ENCODE peak calls at places on chromosome X, in four cellular contexts. T is HEK293T, S is HFF-Myc, Y is left lung. D is an unnamed sample.

GRCh38 chrX:45515262-45516215 is 314.9 kb upstream of the DIPK2B start:
- DNase-seq in Y (peak; percentile 71), S (peak; percentile 77), T (peak; percentile 42), D (peak; percentile 42)

GRCh38 chrX:49257846-49258748 is 6.4 kb downstream of the FOXP3 start:
- DNase-seq in T (no peak), S (no peak), Y (no peak), D (no peak)

GRCh38 chrX:46333550-46333949 is 211.7 kb downstream of the ZNF674 start:
- DNase-seq in Y (no peak), S (no peak), T (no peak), D (no peak)

GRCh38 chrX:40182095-40182494 is 84.3 kb upstream of the BCOR start:
- DNase-seq in S (no peak), T (no peak), Y (no peak), D (no peak)

GRCh38 chrX:2374086-2374485 is 126.7 kb downstream of the DHRSX start:
- DNase-seq in Y (no peak), T (no peak), S (no peak), D (peak; percentile 46)

GRCh38 chrX:124736553-124737240 is 390.3 kb downstream of the SH2D1A start:
- DNase-seq in S (no peak), T (no peak), Y (no peak), D (no peak)

GRCh38 chrX:37603938-37604409 is 32.5 kb downstream of the LANCL3 start:
- DNase-seq in S (no peak), Y (no peak), T (no peak), D (no peak)

GRCh38 chrX:74924449-74925209 is 623 bp downstream of the NEXMIF start:
- DNase-seq in T (peak; percentile 52), S (no peak), Y (peak; percentile 38), D (no peak)

GRCh38 chrX:46317158-46317557 is 228.1 kb downstream of the ZNF674 start:
- DNase-seq in S (no peak), Y (no peak), T (no peak), D (no peak)

GRCh38 chrX:112536544-112536943 is 143.2 kb downstream of the LHFPL1 start:
- DNase-seq in Y (no peak), S (no peak), T (no peak), D (no peak)

GRCh38 chrX:43349363-43349762 is 306.7 kb upstream of the MAOA start:
- DNase-seq in Y (peak; percentile 35), T (peak; percentile 34), S (no peak), D (no peak)

GRCh38 chrX:44143061-44143602 is 169.9 kb upstream of the NDP start:
- DNase-seq in S (no peak), T (no peak), Y (no peak), D (no peak)

GRCh38 chrX:152798945-152799344 is 29.5 kb upstream of the MAGEA6 start:
- DNase-seq in Y (no peak), S (no peak), T (no peak), D (no peak)

GRCh38 chrX:38939067-38939466 is 137.8 kb downstream of the MID1IP1 start:
- DNase-seq in S (no peak), T (no peak), Y (no peak), D (no peak)

GRCh38 chrX:152895121-152895520 is 2.7 kb upstream of the ZNF185 start:
- DNase-seq in Y (no peak), S (no peak), T (no peak), D (no peak)

GRCh38 chrX:124530803-124531202 is 184.4 kb downstream of the SH2D1A start:
- DNase-seq in S (no peak), Y (no peak), T (no peak), D (no peak)

GRCh38 chrX:1103360-1103759 is 109.1 kb downstream of the CRLF2 start:
- DNase-seq in S (no peak), Y (no peak), T (no peak), D (no peak)

GRCh38 chrX:123696334-123696733 is 36.5 kb downstream of the THOC2 start:
- DNase-seq in T (no peak), S (no peak), Y (no peak), D (no peak)

GRCh38 chrX:151984328-151984727 is 9.9 kb upstream of the GABRE start:
- DNase-seq in Y (no peak), S (no peak), T (no peak), D (no peak)

GRCh38 chrX:154719132-154719675 is 31.7 kb downstream of the GAB3 start:
- DNase-seq in T (no peak), Y (no peak), S (no peak), D (no peak)

GRCh38 chrX:117689956-117690355 is 426.7 kb downstream of the KLHL13 start:
- DNase-seq in Y (no peak), S (no peak), T (no peak), D (no peak)